ENCODE peak calls at places on chromosomes 6 and 20, in ten cellular contexts. K is G401; I is GM20000; L is NCI-H1092 treated with DMSO at 0.1 percent for 48 hours; R is NCI-H510A treated with DMSO at 0.1 percent for 48 hours; J is activated naive CD4-positive, alpha-beta T cell; H is activated CD4-positive, alpha-beta T cell treated with anti-CD3 and anti-CD28 coated beads for 4 hours; F is activated naive CD8-positive, alpha-beta T cell treated with anti-CD3 and anti-CD28 coated beads, Interleukin-2, amount 50 U/mL, for 24 hours; X is fibroblast of lung; T is neural crest cell. Q is an unnamed sample.

GRCh38 chr6:127266892-127267741 is 453 bp downstream of the RNF146 start:
- DNase-seq in K (peak; percentile 64), I (peak; percentile 84), L (peak; percentile 64), R (peak; percentile 18), J (peak; percentile 16), H (peak; percentile 44), F (peak; percentile 60), X (peak; percentile 54), T (no peak), Q (peak; percentile 82)

GRCh38 chr6:168496139-168496840 is 55.3 kb downstream of the SMOC2 start:
- DNase-seq in K (no peak), I (no peak), L (no peak), R (no peak), J (no peak), H (no peak), F (no peak), X (no peak), T (no peak), Q (no peak)

GRCh38 chr6:138765896-138766487 is 7.6 kb upstream of the CCDC28A start:
- DNase-seq in K (peak; percentile 58), I (peak; percentile 47), L (peak; percentile 19), R (peak; percentile 6), J (no peak), H (no peak), F (no peak), X (peak; percentile 70), T (no peak), Q (peak; percentile 34)

GRCh38 chr6:82616386-82617028 is 252.9 kb downstream of the TPBG start:
- DNase-seq in K (peak; percentile 5), I (no peak), L (no peak), R (no peak), J (no peak), H (no peak), F (no peak), X (peak; percentile 11), T (no peak), Q (no peak)

GRCh38 chr20:23668477-23668951 is 20.3 kb downstream of the CST4 start:
- DNase-seq in K (peak; percentile 28), I (peak; percentile 70), L (peak; percentile 56), R (peak; percentile 4), J (no peak), H (no peak), F (peak; percentile 41), X (peak; percentile 60), T (peak; percentile 53), Q (peak; percentile 77)

GRCh38 chr6:73923899-73924485 is 228.0 kb downstream of the CD109 start:
- DNase-seq in K (no peak), I (no peak), L (no peak), R (no peak), J (no peak), H (no peak), F (no peak), X (no peak), T (no peak), Q (no peak)

GRCh38 chr6:114862809-114863208 is 520.0 kb upstream of the HS3ST5 start:
- DNase-seq in K (no peak), I (no peak), L (no peak), R (no peak), J (no peak), H (no peak), F (no peak), X (no peak), T (no peak), Q (no peak)

GRCh38 chr6:111865909-111866546 is 7.2 kb downstream of the FYN start:
- DNase-seq in K (no peak), I (no peak), L (no peak), R (no peak), J (no peak), H (no peak), F (no peak), X (no peak), T (no peak), Q (no peak)

GRCh38 chr6:111628117-111628866 is 22.6 kb upstream of the TRAF3IP2 start:
- DNase-seq in K (no peak), I (no peak), L (no peak), R (no peak), J (no peak), H (no peak), F (no peak), X (peak; percentile 19), T (no peak), Q (no peak)

GRCh38 chr6:157561929-157562810 is 181.2 kb downstream of the ZDHHC14 start:
- DNase-seq in K (no peak), I (peak; percentile 64), L (no peak), R (no peak), J (no peak), H (no peak), F (no peak), X (no peak), T (no peak), Q (no peak)

GRCh38 chr6:39590994-39591393 is 134.2 kb downstream of the KIF6 start:
- DNase-seq in K (no peak), I (no peak), L (no peak), R (no peak), J (no peak), H (no peak), F (no peak), X (no peak), T (no peak), Q (no peak)

GRCh38 chr20:12949429-12949980 is 59.3 kb upstream of the SPTLC3 start:
- DNase-seq in K (no peak), I (no peak), L (no peak), R (no peak), J (no peak), H (no peak), F (no peak), X (peak; percentile 27), T (no peak), Q (no peak)

GRCh38 chr6:165940366-165940765 is 227.3 kb downstream of the TBXT start:
- DNase-seq in K (no peak), I (no peak), L (no peak), R (no peak), J (no peak), H (no peak), F (no peak), X (no peak), T (no peak), Q (no peak)

Q was measured in D341Med.